ENCODE peak calls at places on chromosomes 11 and 22, in nine cellular contexts. One of them, this sample, is unnamed.

GRCh38 chr22:19168088-19168890 is 10.2 kb downstream of the SLC25A1 start:
- DNase-seq in A549: no peak
- DNase-seq in IMR-90: no peak
- DNase-seq in astrocyte: no peak
- DNase-seq in left ventricle myocardium inferior: no peak
- DNase-seq in AG09309: no peak
- DNase-seq in AG04449: no peak
- DNase-seq in GM12864: no peak
- DNase-seq in astrocyte of the spinal cord: no peak
- DNase-seq in this sample: no peak

GRCh38 chr11:47917643-47918369 is 62.6 kb upstream of the PTPRJ start:
- DNase-seq in A549: peak
- DNase-seq in IMR-90: peak
- DNase-seq in astrocyte: peak
- DNase-seq in left ventricle myocardium inferior: peak
- DNase-seq in AG09309: no peak
- DNase-seq in AG04449: no peak
- DNase-seq in GM12864: no peak
- DNase-seq in astrocyte of the spinal cord: peak
- DNase-seq in this sample: peak

GRCh38 chr11:114078423-114078822 is 18.9 kb downstream of the ZBTB16 start:
- DNase-seq in A549: no peak
- DNase-seq in IMR-90: no peak
- DNase-seq in astrocyte: no peak
- DNase-seq in left ventricle myocardium inferior: no peak
- DNase-seq in AG09309: no peak
- DNase-seq in AG04449: no peak
- DNase-seq in GM12864: no peak
- DNase-seq in astrocyte of the spinal cord: no peak
- DNase-seq in this sample: no peak

GRCh38 chr11:10599388-10600175 is 31.1 kb upstream of the LYVE1 start:
- DNase-seq in A549: no peak
- DNase-seq in IMR-90: peak
- DNase-seq in astrocyte: no peak
- DNase-seq in left ventricle myocardium inferior: no peak
- DNase-seq in AG09309: no peak
- DNase-seq in AG04449: no peak
- DNase-seq in GM12864: no peak
- DNase-seq in astrocyte of the spinal cord: peak
- DNase-seq in this sample: no peak

GRCh38 chr22:23838686-23839468 is at the start of gene DERL3:
- DNase-seq in A549: peak
- DNase-seq in IMR-90: peak
- DNase-seq in astrocyte: peak
- DNase-seq in left ventricle myocardium inferior: peak
- DNase-seq in AG09309: peak
- DNase-seq in AG04449: peak
- DNase-seq in GM12864: peak
- DNase-seq in astrocyte of the spinal cord: peak
- DNase-seq in this sample: peak

GRCh38 chr22:35037089-35037488 is 28.9 kb upstream of the ISX start:
- DNase-seq in A549: no peak
- DNase-seq in IMR-90: no peak
- DNase-seq in astrocyte: no peak
- DNase-seq in left ventricle myocardium inferior: no peak
- DNase-seq in AG09309: no peak
- DNase-seq in AG04449: no peak
- DNase-seq in GM12864: no peak
- DNase-seq in astrocyte of the spinal cord: no peak
- DNase-seq in this sample: no peak

GRCh38 chr11:45102810-45103621 is 43.4 kb upstream of the PRDM11 start:
- DNase-seq in A549: peak
- DNase-seq in IMR-90: peak
- DNase-seq in astrocyte: peak
- DNase-seq in left ventricle myocardium inferior: no peak
- DNase-seq in AG09309: peak
- DNase-seq in AG04449: no peak
- DNase-seq in GM12864: peak
- DNase-seq in astrocyte of the spinal cord: peak
- DNase-seq in this sample: peak

GRCh38 chr11:61482513-61482912 is 26.0 kb upstream of the LRRC10B start:
- DNase-seq in A549: peak
- DNase-seq in IMR-90: no peak
- DNase-seq in astrocyte: no peak
- DNase-seq in left ventricle myocardium inferior: no peak
- DNase-seq in AG09309: no peak
- DNase-seq in AG04449: no peak
- DNase-seq in GM12864: no peak
- DNase-seq in astrocyte of the spinal cord: no peak
- DNase-seq in this sample: no peak

GRCh38 chr11:65215441-65216076 is 33.8 kb downstream of the CAPN1 start:
- DNase-seq in A549: no peak
- DNase-seq in IMR-90: no peak
- DNase-seq in astrocyte: no peak
- DNase-seq in left ventricle myocardium inferior: no peak
- DNase-seq in AG09309: no peak
- DNase-seq in AG04449: no peak
- DNase-seq in GM12864: peak
- DNase-seq in astrocyte of the spinal cord: no peak
- DNase-seq in this sample: no peak

GRCh38 chr11:206002-206384 is 1.2 kb downstream of the BET1L start:
- DNase-seq in A549: no peak
- DNase-seq in IMR-90: no peak
- DNase-seq in astrocyte: no peak
- DNase-seq in left ventricle myocardium inferior: no peak
- DNase-seq in AG09309: no peak
- DNase-seq in AG04449: no peak
- DNase-seq in GM12864: no peak
- DNase-seq in astrocyte of the spinal cord: no peak
- DNase-seq in this sample: no peak

GRCh38 chr11:36309779-36310178 is 13.7 kb downstream of the PRR5L start:
- DNase-seq in A549: no peak
- DNase-seq in IMR-90: peak
- DNase-seq in astrocyte: no peak
- DNase-seq in left ventricle myocardium inferior: no peak
- DNase-seq in AG09309: no peak
- DNase-seq in AG04449: no peak
- DNase-seq in GM12864: no peak
- DNase-seq in astrocyte of the spinal cord: no peak
- DNase-seq in this sample: no peak

GRCh38 chr22:35140879-35141745 is 75.2 kb downstream of the ISX start:
- DNase-seq in A549: no peak
- DNase-seq in IMR-90: no peak
- DNase-seq in astrocyte: no peak
- DNase-seq in left ventricle myocardium inferior: no peak
- DNase-seq in AG09309: no peak
- DNase-seq in AG04449: no peak
- DNase-seq in GM12864: no peak
- DNase-seq in astrocyte of the spinal cord: no peak
- DNase-seq in this sample: no peak

GRCh38 chr11:66454828-66455227 is 11.9 kb upstream of the PELI3 start:
- DNase-seq in A549: no peak
- DNase-seq in IMR-90: no peak
- DNase-seq in astrocyte: no peak
- DNase-seq in left ventricle myocardium inferior: no peak
- DNase-seq in AG09309: no peak
- DNase-seq in AG04449: no peak
- DNase-seq in GM12864: no peak
- DNase-seq in astrocyte of the spinal cord: no peak
- DNase-seq in this sample: no peak

GRCh38 chr11:76787911-76788596 is 4.9 kb downstream of the TSKU start:
- DNase-seq in A549: no peak
- DNase-seq in IMR-90: peak
- DNase-seq in astrocyte: no peak
- DNase-seq in left ventricle myocardium inferior: no peak
- DNase-seq in AG09309: no peak
- DNase-seq in AG04449: no peak
- DNase-seq in GM12864: no peak
- DNase-seq in astrocyte of the spinal cord: peak
- DNase-seq in this sample: peak

GRCh38 chr11:85874265-85874664 is 19.1 kb downstream of the CCDC83 start:
- DNase-seq in A549: no peak
- DNase-seq in IMR-90: peak
- DNase-seq in astrocyte: no peak
- DNase-seq in left ventricle myocardium inferior: no peak
- DNase-seq in AG09309: no peak
- DNase-seq in AG04449: no peak
- DNase-seq in GM12864: no peak
- DNase-seq in astrocyte of the spinal cord: peak
- DNase-seq in this sample: no peak

GRCh38 chr22:22099833-22100812 is 117.5 kb upstream of the TOP3B start:
- DNase-seq in A549: no peak
- DNase-seq in IMR-90: peak
- DNase-seq in astrocyte: no peak
- DNase-seq in left ventricle myocardium inferior: no peak
- DNase-seq in AG09309: no peak
- DNase-seq in AG04449: no peak
- DNase-seq in GM12864: no peak
- DNase-seq in astrocyte of the spinal cord: no peak
- DNase-seq in this sample: peak

GRCh38 chr11:65290448-65291165 is 24.1 kb upstream of the CDC42EP2 start:
- DNase-seq in A549: no peak
- DNase-seq in IMR-90: peak
- DNase-seq in astrocyte: peak
- DNase-seq in left ventricle myocardium inferior: peak
- DNase-seq in AG09309: peak
- DNase-seq in AG04449: peak
- DNase-seq in GM12864: peak
- DNase-seq in astrocyte of the spinal cord: peak
- DNase-seq in this sample: peak

GRCh38 chr11:47552086-47552580 is 799 bp downstream of the CELF1 start:
- DNase-seq in A549: no peak
- DNase-seq in IMR-90: peak
- DNase-seq in astrocyte: peak
- DNase-seq in left ventricle myocardium inferior: peak
- DNase-seq in AG09309: no peak
- DNase-seq in AG04449: no peak
- DNase-seq in GM12864: no peak
- DNase-seq in astrocyte of the spinal cord: peak
- DNase-seq in this sample: peak

GRCh38 chr22:37098976-37099577 is 10.4 kb downstream of the TMPRSS6 start:
- DNase-seq in A549: no peak
- DNase-seq in IMR-90: no peak
- DNase-seq in astrocyte: no peak
- DNase-seq in left ventricle myocardium inferior: no peak
- DNase-seq in AG09309: no peak
- DNase-seq in AG04449: no peak
- DNase-seq in GM12864: no peak
- DNase-seq in astrocyte of the spinal cord: no peak
- DNase-seq in this sample: no peak
- TF ChIP-seq CTCF in A549: no peak
- TF ChIP-seq CTCF in IMR-90: no peak
- TF ChIP-seq CTCF in astrocyte: no peak
- TF ChIP-seq CTCF in left ventricle myocardium inferior: peak
- TF ChIP-seq CTCF in AG09309: no peak
- TF ChIP-seq CTCF in AG04449: peak
- TF ChIP-seq CTCF in GM12864: peak
- TF ChIP-seq CTCF in astrocyte of the spinal cord: no peak
- TF ChIP-seq CTCF in this sample: peak

GRCh38 chr11:58574851-58575250 is 805 bp downstream of the LPXN start:
- DNase-seq in A549: no peak
- DNase-seq in IMR-90: peak
- DNase-seq in astrocyte: peak
- DNase-seq in left ventricle myocardium inferior: no peak
- DNase-seq in AG09309: peak
- DNase-seq in AG04449: no peak
- DNase-seq in GM12864: no peak
- DNase-seq in astrocyte of the spinal cord: peak
- DNase-seq in this sample: peak
- H3K4me3 ChIP-seq in A549: no peak
- H3K4me3 ChIP-seq in IMR-90: no peak
- H3K4me3 ChIP-seq in astrocyte: no peak
- H3K4me3 ChIP-seq in left ventricle myocardium inferior: peak
- H3K4me3 ChIP-seq in AG09309: peak
- H3K4me3 ChIP-seq in AG04449: no peak
- H3K4me3 ChIP-seq in GM12864: peak
- H3K4me3 ChIP-seq in astrocyte of the spinal cord: no peak
- H3K4me3 ChIP-seq in this sample: no peak

GRCh38 chr22:20186183-20186870 is 35.5 kb upstream of the CCDC188 start:
- DNase-seq in A549: no peak
- DNase-seq in IMR-90: no peak
- DNase-seq in astrocyte: no peak
- DNase-seq in left ventricle myocardium inferior: no peak
- DNase-seq in AG09309: no peak
- DNase-seq in AG04449: no peak
- DNase-seq in GM12864: no peak
- DNase-seq in astrocyte of the spinal cord: no peak
- DNase-seq in this sample: no peak
- TF ChIP-seq CTCF in A549: no peak
- TF ChIP-seq CTCF in IMR-90: peak
- TF ChIP-seq CTCF in astrocyte: no peak
- TF ChIP-seq CTCF in left ventricle myocardium inferior: no peak
- TF ChIP-seq CTCF in AG09309: no peak
- TF ChIP-seq CTCF in AG04449: no peak
- TF ChIP-seq CTCF in GM12864: no peak
- TF ChIP-seq CTCF in astrocyte of the spinal cord: peak
- TF ChIP-seq CTCF in this sample: no peak

GRCh38 chr11:17719940-17720795 is 797 bp downstream of the MYOD1 start:
- DNase-seq in A549: no peak
- DNase-seq in IMR-90: no peak
- DNase-seq in astrocyte: peak
- DNase-seq in left ventricle myocardium inferior: no peak
- DNase-seq in AG09309: no peak
- DNase-seq in AG04449: no peak
- DNase-seq in GM12864: no peak
- DNase-seq in astrocyte of the spinal cord: no peak
- DNase-seq in this sample: no peak
- H3K4me3 ChIP-seq in A549: peak
- H3K4me3 ChIP-seq in IMR-90: no peak
- H3K4me3 ChIP-seq in astrocyte: no peak
- H3K4me3 ChIP-seq in left ventricle myocardium inferior: peak
- H3K4me3 ChIP-seq in AG09309: no peak
- H3K4me3 ChIP-seq in AG04449: no peak
- H3K4me3 ChIP-seq in GM12864: no peak
- H3K4me3 ChIP-seq in astrocyte of the spinal cord: peak
- H3K4me3 ChIP-seq in this sample: no peak

GRCh38 chr11:31641477-31642062 is 132.0 kb downstream of the ELP4 start:
- DNase-seq in A549: peak
- DNase-seq in IMR-90: peak
- DNase-seq in astrocyte: peak
- DNase-seq in left ventricle myocardium inferior: no peak
- DNase-seq in AG09309: no peak
- DNase-seq in AG04449: no peak
- DNase-seq in GM12864: no peak
- DNase-seq in astrocyte of the spinal cord: peak
- DNase-seq in this sample: peak
- TF ChIP-seq CTCF in A549: peak
- TF ChIP-seq CTCF in IMR-90: peak
- TF ChIP-seq CTCF in astrocyte: peak
- TF ChIP-seq CTCF in left ventricle myocardium inferior: peak
- TF ChIP-seq CTCF in AG09309: peak
- TF ChIP-seq CTCF in AG04449: peak
- TF ChIP-seq CTCF in GM12864: peak
- TF ChIP-seq CTCF in astrocyte of the spinal cord: peak
- TF ChIP-seq CTCF in this sample: peak